ENCODE peak calls at places on chromosomes 6 and 20, in seven cellular contexts. One of them, this sample, is unnamed.

GRCh38 chr6:142260748-142261147 is 41.1 kb upstream of the ADGRG6 start:
- DNase-seq in lower lobe of right lung: no peak
- DNase-seq in kidney epithelial cell: no peak
- DNase-seq in MCF 10A: no peak
- DNase-seq in tibial nerve: no peak
- DNase-seq in epithelial cell of esophagus: no peak
- DNase-seq in body of pancreas: no peak
- DNase-seq in this sample: no peak

GRCh38 chr20:37362231-37362792 is 16.4 kb downstream of the SRC start:
- DNase-seq in lower lobe of right lung: no peak
- DNase-seq in kidney epithelial cell: no peak
- DNase-seq in MCF 10A: no peak
- DNase-seq in tibial nerve: no peak
- DNase-seq in epithelial cell of esophagus: no peak
- DNase-seq in body of pancreas: peak
- DNase-seq in this sample: no peak

GRCh38 chr20:1894951-1895673 is at the start of gene SIRPA:
- DNase-seq in lower lobe of right lung: peak
- DNase-seq in kidney epithelial cell: no peak
- DNase-seq in MCF 10A: peak
- DNase-seq in tibial nerve: peak
- DNase-seq in epithelial cell of esophagus: peak
- DNase-seq in body of pancreas: peak
- DNase-seq in this sample: peak

GRCh38 chr6:101445527-101445926 is 52.0 kb downstream of the GRIK2 start:
- DNase-seq in lower lobe of right lung: no peak
- DNase-seq in kidney epithelial cell: no peak
- DNase-seq in MCF 10A: no peak
- DNase-seq in tibial nerve: no peak
- DNase-seq in epithelial cell of esophagus: no peak
- DNase-seq in body of pancreas: no peak
- DNase-seq in this sample: no peak

GRCh38 chr6:53986165-53986720 is 125.0 kb upstream of the MLIP start:
- DNase-seq in lower lobe of right lung: no peak
- DNase-seq in kidney epithelial cell: no peak
- DNase-seq in MCF 10A: peak
- DNase-seq in tibial nerve: peak
- DNase-seq in epithelial cell of esophagus: peak
- DNase-seq in body of pancreas: peak
- DNase-seq in this sample: peak

GRCh38 chr6:132443206-132443605 is 41.9 kb upstream of the MOXD1 start:
- DNase-seq in lower lobe of right lung: no peak
- DNase-seq in kidney epithelial cell: no peak
- DNase-seq in MCF 10A: no peak
- DNase-seq in tibial nerve: no peak
- DNase-seq in epithelial cell of esophagus: peak
- DNase-seq in body of pancreas: no peak
- DNase-seq in this sample: no peak

GRCh38 chr20:25532971-25533391 is 52.4 kb downstream of the NINL start:
- DNase-seq in lower lobe of right lung: no peak
- DNase-seq in kidney epithelial cell: no peak
- DNase-seq in MCF 10A: no peak
- DNase-seq in tibial nerve: no peak
- DNase-seq in epithelial cell of esophagus: no peak
- DNase-seq in body of pancreas: no peak
- DNase-seq in this sample: no peak

GRCh38 chr6:158642097-158642601 is 2.4 kb downstream of the DYNLT1 start:
- DNase-seq in lower lobe of right lung: no peak
- DNase-seq in kidney epithelial cell: peak
- DNase-seq in MCF 10A: peak
- DNase-seq in tibial nerve: no peak
- DNase-seq in epithelial cell of esophagus: peak
- DNase-seq in body of pancreas: no peak
- DNase-seq in this sample: no peak

GRCh38 chr20:58571942-58572666 is 56.9 kb upstream of the APCDD1L start:
- DNase-seq in lower lobe of right lung: no peak
- DNase-seq in kidney epithelial cell: no peak
- DNase-seq in MCF 10A: no peak
- DNase-seq in tibial nerve: no peak
- DNase-seq in epithelial cell of esophagus: no peak
- DNase-seq in body of pancreas: no peak
- DNase-seq in this sample: no peak

DNA sequence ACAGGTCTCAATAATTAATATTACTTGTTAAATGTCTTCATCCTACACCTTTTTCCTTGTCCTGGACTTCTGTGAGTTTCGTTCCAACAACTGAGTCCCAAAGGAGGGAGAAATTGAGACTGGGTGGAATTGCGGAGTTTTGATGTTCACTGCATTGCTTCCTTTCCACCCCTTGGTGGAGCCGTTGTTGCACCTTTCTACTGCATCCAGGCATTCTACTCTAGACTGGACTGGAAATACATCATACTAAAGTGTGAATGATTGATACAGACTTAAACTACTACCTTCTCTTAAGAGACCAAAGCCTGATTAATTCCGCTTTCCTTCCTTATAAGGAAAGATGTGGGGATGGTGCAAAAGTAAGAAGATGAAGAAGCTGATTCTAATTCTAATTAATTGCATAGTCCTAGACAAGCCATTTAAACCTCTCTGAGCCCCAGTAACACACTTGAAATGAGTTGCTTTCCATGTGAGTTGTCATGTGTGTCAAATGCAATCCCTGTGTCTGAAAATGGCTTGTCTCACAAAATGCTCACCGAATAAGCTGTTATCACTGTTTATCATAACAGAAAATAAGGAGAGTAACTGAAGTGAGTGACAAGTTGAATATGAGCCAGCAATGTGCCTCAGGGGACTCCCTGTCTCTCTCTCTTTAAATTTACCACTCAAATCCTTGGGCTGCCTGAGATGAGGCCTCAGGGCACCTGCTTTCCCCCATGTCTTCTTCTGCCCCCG is 338.3 kb upstream of the CHD6 start:
- DNase-seq in lower lobe of right lung: no peak
- DNase-seq in kidney epithelial cell: no peak
- DNase-seq in MCF 10A: no peak
- DNase-seq in tibial nerve: no peak
- DNase-seq in epithelial cell of esophagus: no peak
- DNase-seq in body of pancreas: no peak
- DNase-seq in this sample: no peak
- TF ChIP-seq CTCF in lower lobe of right lung: peak
- TF ChIP-seq CTCF in kidney epithelial cell: peak
- TF ChIP-seq CTCF in MCF 10A: no peak
- TF ChIP-seq CTCF in tibial nerve: no peak
- TF ChIP-seq CTCF in epithelial cell of esophagus: no peak
- TF ChIP-seq CTCF in body of pancreas: peak
- TF ChIP-seq CTCF in this sample: no peak

GRCh38 chr20:39302312-39302711 is 340.2 kb downstream of the DHX35 start:
- DNase-seq in lower lobe of right lung: no peak
- DNase-seq in kidney epithelial cell: no peak
- DNase-seq in MCF 10A: no peak
- DNase-seq in tibial nerve: no peak
- DNase-seq in epithelial cell of esophagus: no peak
- DNase-seq in body of pancreas: no peak
- DNase-seq in this sample: no peak
- TF ChIP-seq CTCF in lower lobe of right lung: no peak
- TF ChIP-seq CTCF in kidney epithelial cell: no peak
- TF ChIP-seq CTCF in MCF 10A: no peak
- TF ChIP-seq CTCF in tibial nerve: no peak
- TF ChIP-seq CTCF in epithelial cell of esophagus: no peak
- TF ChIP-seq CTCF in body of pancreas: no peak
- TF ChIP-seq CTCF in this sample: no peak

GRCh38 chr20:652611-653109 is 340 bp downstream of the SRXN1 start:
- DNase-seq in lower lobe of right lung: peak
- DNase-seq in kidney epithelial cell: no peak
- DNase-seq in MCF 10A: peak
- DNase-seq in tibial nerve: no peak
- DNase-seq in epithelial cell of esophagus: no peak
- DNase-seq in body of pancreas: peak
- DNase-seq in this sample: peak

GRCh38 chr20:654427-654770 is 1.4 kb upstream of the SRXN1 start:
- DNase-seq in lower lobe of right lung: no peak
- DNase-seq in kidney epithelial cell: no peak
- DNase-seq in MCF 10A: no peak
- DNase-seq in tibial nerve: no peak
- DNase-seq in epithelial cell of esophagus: no peak
- DNase-seq in body of pancreas: no peak
- DNase-seq in this sample: no peak

GRCh38 chr20:651713-652610 is 1.0 kb downstream of the SRXN1 start:
- DNase-seq in lower lobe of right lung: no peak
- DNase-seq in kidney epithelial cell: no peak
- DNase-seq in MCF 10A: no peak
- DNase-seq in tibial nerve: no peak
- DNase-seq in epithelial cell of esophagus: no peak
- DNase-seq in body of pancreas: no peak
- DNase-seq in this sample: no peak

GRCh38 chr20:653590-654426 is 808 bp upstream of the SRXN1 start:
- DNase-seq in lower lobe of right lung: no peak
- DNase-seq in kidney epithelial cell: no peak
- DNase-seq in MCF 10A: no peak
- DNase-seq in tibial nerve: no peak
- DNase-seq in epithelial cell of esophagus: no peak
- DNase-seq in body of pancreas: peak
- DNase-seq in this sample: no peak

DNA sequence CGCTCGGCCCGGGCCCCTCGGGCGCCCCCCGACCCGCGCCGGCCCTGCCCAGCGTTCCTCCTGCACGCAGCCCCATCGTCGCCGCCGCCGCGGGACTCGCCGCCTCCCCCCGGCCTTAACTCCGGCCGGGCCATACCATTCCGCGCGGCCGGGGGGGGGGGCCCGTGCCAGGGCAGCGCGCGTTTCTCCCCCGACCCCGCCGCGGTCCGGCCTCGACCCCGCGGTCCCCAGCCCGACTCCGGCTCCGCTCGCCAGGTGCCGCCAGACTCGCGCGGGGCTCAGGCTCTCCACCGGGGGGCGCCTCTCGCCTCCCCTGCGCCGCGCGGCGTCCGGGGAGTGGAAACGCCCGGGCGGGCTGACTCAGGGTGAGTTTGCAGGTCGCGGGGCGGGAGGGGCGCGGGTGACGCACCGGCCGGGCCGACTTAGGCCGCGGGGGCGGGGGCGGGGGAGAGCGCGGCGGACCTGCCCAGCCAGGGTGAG is at the start of gene SRXN1:
- DNase-seq in lower lobe of right lung: peak
- DNase-seq in kidney epithelial cell: peak
- DNase-seq in MCF 10A: peak
- DNase-seq in tibial nerve: peak
- DNase-seq in epithelial cell of esophagus: peak
- DNase-seq in body of pancreas: peak
- DNase-seq in this sample: peak
- TF ChIP-seq CTCF in lower lobe of right lung: peak
- TF ChIP-seq CTCF in kidney epithelial cell: peak
- TF ChIP-seq CTCF in MCF 10A: peak
- TF ChIP-seq CTCF in tibial nerve: peak
- TF ChIP-seq CTCF in epithelial cell of esophagus: peak
- TF ChIP-seq CTCF in body of pancreas: peak
- TF ChIP-seq CTCF in this sample: peak

GRCh38 chr6:150687508-150687907 is 87.8 kb downstream of the PLEKHG1 start:
- DNase-seq in lower lobe of right lung: no peak
- DNase-seq in kidney epithelial cell: no peak
- DNase-seq in MCF 10A: no peak
- DNase-seq in tibial nerve: no peak
- DNase-seq in epithelial cell of esophagus: no peak
- DNase-seq in body of pancreas: no peak
- DNase-seq in this sample: no peak
- TF ChIP-seq CTCF in lower lobe of right lung: no peak
- TF ChIP-seq CTCF in kidney epithelial cell: no peak
- TF ChIP-seq CTCF in MCF 10A: no peak
- TF ChIP-seq CTCF in tibial nerve: no peak
- TF ChIP-seq CTCF in epithelial cell of esophagus: no peak
- TF ChIP-seq CTCF in body of pancreas: no peak
- TF ChIP-seq CTCF in this sample: no peak

DNA sequence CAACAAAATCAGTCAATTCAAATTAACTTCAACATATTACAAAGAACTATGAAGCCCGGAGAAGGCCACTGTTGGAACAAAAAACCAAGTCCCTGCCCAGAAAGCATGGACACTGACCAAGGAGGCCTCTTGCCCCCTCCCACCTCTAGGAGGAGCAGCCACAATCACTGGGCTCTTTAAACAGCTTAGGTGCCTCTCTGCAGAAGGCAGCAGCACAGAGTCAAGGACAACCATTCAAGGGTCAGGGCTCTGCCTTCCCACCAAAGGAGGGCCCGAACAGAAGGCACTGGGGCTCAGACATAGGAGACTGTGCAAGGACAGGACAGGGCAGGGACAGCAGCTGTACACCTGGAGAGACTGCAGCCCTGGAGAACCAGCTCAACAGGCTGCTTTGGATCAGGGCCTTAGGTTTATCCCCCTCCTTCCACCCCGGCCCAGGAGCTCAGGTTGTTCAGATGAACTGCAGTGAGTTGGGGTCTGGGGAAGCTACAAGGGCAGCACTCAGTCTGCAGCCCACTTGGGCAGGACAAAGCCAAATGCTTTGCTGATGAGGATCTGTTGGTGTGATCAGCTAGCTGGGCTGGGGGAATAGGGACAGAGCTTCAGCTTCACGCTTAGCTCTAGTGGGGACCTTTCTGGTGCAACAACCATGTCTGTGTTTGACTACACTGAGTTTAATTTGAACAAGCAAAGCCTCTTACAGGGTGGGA is 17.8 kb downstream of the TOMM34 start:
- DNase-seq in lower lobe of right lung: no peak
- DNase-seq in kidney epithelial cell: no peak
- DNase-seq in MCF 10A: no peak
- DNase-seq in tibial nerve: no peak
- DNase-seq in epithelial cell of esophagus: no peak
- DNase-seq in body of pancreas: no peak
- DNase-seq in this sample: no peak
- TF ChIP-seq CTCF in lower lobe of right lung: no peak
- TF ChIP-seq CTCF in kidney epithelial cell: no peak
- TF ChIP-seq CTCF in MCF 10A: no peak
- TF ChIP-seq CTCF in tibial nerve: no peak
- TF ChIP-seq CTCF in epithelial cell of esophagus: peak
- TF ChIP-seq CTCF in body of pancreas: no peak
- TF ChIP-seq CTCF in this sample: no peak

GRCh38 chr20:40467703-40468411 is 221.2 kb downstream of the MAFB start:
- DNase-seq in lower lobe of right lung: no peak
- DNase-seq in kidney epithelial cell: no peak
- DNase-seq in MCF 10A: no peak
- DNase-seq in tibial nerve: no peak
- DNase-seq in epithelial cell of esophagus: no peak
- DNase-seq in body of pancreas: no peak
- DNase-seq in this sample: no peak

GRCh38 chr20:40472905-40473304 is 216.1 kb downstream of the MAFB start:
- DNase-seq in lower lobe of right lung: no peak
- DNase-seq in kidney epithelial cell: no peak
- DNase-seq in MCF 10A: no peak
- DNase-seq in tibial nerve: no peak
- DNase-seq in epithelial cell of esophagus: peak
- DNase-seq in body of pancreas: no peak
- DNase-seq in this sample: no peak

GRCh38 chr20:40470313-40471260 is 218.4 kb downstream of the MAFB start:
- DNase-seq in lower lobe of right lung: peak
- DNase-seq in kidney epithelial cell: no peak
- DNase-seq in MCF 10A: no peak
- DNase-seq in tibial nerve: peak
- DNase-seq in epithelial cell of esophagus: no peak
- DNase-seq in body of pancreas: no peak
- DNase-seq in this sample: no peak

GRCh38 chr20:40468759-40469158 is 220.3 kb downstream of the MAFB start:
- DNase-seq in lower lobe of right lung: no peak
- DNase-seq in kidney epithelial cell: no peak
- DNase-seq in MCF 10A: no peak
- DNase-seq in tibial nerve: no peak
- DNase-seq in epithelial cell of esophagus: no peak
- DNase-seq in body of pancreas: no peak
- DNase-seq in this sample: no peak

GRCh38 chr20:40471261-40471629 is 217.8 kb downstream of the MAFB start:
- DNase-seq in lower lobe of right lung: no peak
- DNase-seq in kidney epithelial cell: no peak
- DNase-seq in MCF 10A: peak
- DNase-seq in tibial nerve: no peak
- DNase-seq in epithelial cell of esophagus: peak
- DNase-seq in body of pancreas: no peak
- DNase-seq in this sample: no peak
- TF ChIP-seq CTCF in lower lobe of right lung: no peak
- TF ChIP-seq CTCF in kidney epithelial cell: no peak
- TF ChIP-seq CTCF in MCF 10A: no peak
- TF ChIP-seq CTCF in tibial nerve: no peak
- TF ChIP-seq CTCF in epithelial cell of esophagus: peak
- TF ChIP-seq CTCF in body of pancreas: no peak
- TF ChIP-seq CTCF in this sample: no peak